ENCODE peak calls at places on chromosome X, in four cellular contexts. One of them, this sample, is unnamed.

GRCh38 chrX:320126-320783 is 1.7 kb upstream of the GTPBP6 start:
- DNase-seq in heart left ventricle: peak; percentile 19
- DNase-seq in lower lobe of right lung: peak; percentile 43
- DNase-seq in esophagus muscularis mucosa: no peak
- DNase-seq in this sample: no peak

GRCh38 chrX:107537815-107538214 is 88.4 kb downstream of the FRMPD3 start:
- DNase-seq in heart left ventricle: no peak
- DNase-seq in lower lobe of right lung: no peak
- DNase-seq in esophagus muscularis mucosa: no peak
- DNase-seq in this sample: no peak

GRCh38 chrX:115053223-115053622 is 35.8 kb upstream of the IL13RA2 start:
- DNase-seq in heart left ventricle: no peak
- DNase-seq in lower lobe of right lung: no peak
- DNase-seq in esophagus muscularis mucosa: no peak
- DNase-seq in this sample: no peak

GRCh38 chrX:154733072-154733425 is 17.8 kb downstream of the GAB3 start:
- DNase-seq in heart left ventricle: no peak
- DNase-seq in lower lobe of right lung: no peak
- DNase-seq in esophagus muscularis mucosa: no peak
- DNase-seq in this sample: no peak

GRCh38 chrX:150919401-150919800 is 20.9 kb upstream of the CD99L2 start:
- DNase-seq in heart left ventricle: no peak
- DNase-seq in lower lobe of right lung: no peak
- DNase-seq in esophagus muscularis mucosa: no peak
- DNase-seq in this sample: no peak

GRCh38 chrX:154599531-154599930 is 14.6 kb downstream of the CTAG1A start:
- DNase-seq in heart left ventricle: no peak
- DNase-seq in lower lobe of right lung: no peak
- DNase-seq in esophagus muscularis mucosa: no peak
- DNase-seq in this sample: no peak

GRCh38 chrX:44621088-44621487 is 78.4 kb upstream of the FUNDC1 start:
- DNase-seq in heart left ventricle: no peak
- DNase-seq in lower lobe of right lung: no peak
- DNase-seq in esophagus muscularis mucosa: no peak
- DNase-seq in this sample: no peak

GRCh38 chrX:7889138-7889537 is 38.1 kb downstream of the PNPLA4 start:
- DNase-seq in heart left ventricle: no peak
- DNase-seq in lower lobe of right lung: no peak
- DNase-seq in esophagus muscularis mucosa: no peak
- DNase-seq in this sample: no peak

DNA sequence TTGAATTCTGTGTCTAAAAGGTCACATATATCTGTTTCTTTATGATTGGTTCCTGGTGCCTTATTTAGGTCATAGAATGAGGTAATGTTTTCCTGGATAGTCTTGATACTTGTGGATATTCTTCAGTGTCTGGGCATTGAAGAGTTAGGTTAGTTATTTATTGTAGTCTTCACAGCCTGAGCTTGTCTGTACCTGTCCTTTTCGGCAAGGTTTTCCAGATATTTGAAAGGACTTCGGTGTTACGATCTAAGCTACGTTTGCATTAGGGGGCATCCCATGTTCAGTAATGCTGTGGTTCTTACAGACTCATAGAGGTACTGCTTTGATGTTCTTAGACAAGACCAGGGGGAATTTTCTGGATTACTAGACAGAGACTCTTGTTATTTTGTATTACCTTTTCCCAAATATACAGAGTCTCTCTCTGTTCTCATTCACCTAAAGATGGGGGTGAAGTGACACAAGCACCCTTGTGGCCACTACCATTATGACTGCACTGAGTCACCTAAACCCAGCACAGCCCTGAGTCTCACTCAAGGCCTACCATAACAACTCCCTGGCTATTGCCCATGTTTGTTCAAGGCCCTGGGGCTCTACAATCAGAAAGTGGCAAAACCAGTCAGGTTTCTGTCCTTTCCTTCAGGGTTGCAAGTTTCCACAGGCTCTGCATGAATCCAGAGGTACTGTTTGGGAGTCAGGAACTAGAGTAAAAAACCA is 30.1 kb upstream of the CYSLTR1 start:
- DNase-seq in heart left ventricle: no peak
- DNase-seq in lower lobe of right lung: no peak
- DNase-seq in esophagus muscularis mucosa: no peak
- DNase-seq in this sample: no peak
- TF ChIP-seq CTCF in heart left ventricle: no peak
- TF ChIP-seq CTCF in lower lobe of right lung: no peak
- TF ChIP-seq CTCF in esophagus muscularis mucosa: no peak
- TF ChIP-seq CTCF in this sample: no peak

DNA sequence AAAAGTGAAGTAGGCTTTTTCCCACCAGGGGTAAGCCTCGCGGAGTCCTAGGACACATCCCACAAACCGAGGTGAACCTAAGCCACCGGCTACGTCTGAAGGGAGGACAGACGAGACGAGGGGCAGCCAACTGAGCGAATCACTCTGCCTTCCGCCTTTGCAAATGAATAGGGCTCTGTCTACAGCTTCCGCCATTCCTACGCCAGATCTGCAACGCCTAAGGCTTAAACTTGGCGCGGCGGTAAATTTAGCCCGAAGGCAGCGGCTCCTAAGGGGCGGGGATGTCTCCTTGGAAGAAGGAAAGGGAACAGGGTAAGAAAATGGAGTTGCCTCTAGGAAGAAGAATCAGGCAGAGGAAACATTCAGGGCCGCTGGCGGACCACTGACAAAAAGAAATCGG is 90.6 kb downstream of the BCOR start:
- DNase-seq in heart left ventricle: no peak
- DNase-seq in lower lobe of right lung: no peak
- DNase-seq in esophagus muscularis mucosa: no peak
- DNase-seq in this sample: no peak
- H3K27me3 ChIP-seq in heart left ventricle: peaks cover 34% of the 10 kb centered on the region
- H3K27me3 ChIP-seq in lower lobe of right lung: no peaks in the 10 kb centered on the region
- H3K27me3 ChIP-seq in esophagus muscularis mucosa: no peaks in the 10 kb centered on the region
- H3K27me3 ChIP-seq in this sample: no peaks in the 10 kb centered on the region

GRCh38 chrX:109709129-109709631 is 23.9 kb downstream of the ACSL4 start:
- DNase-seq in heart left ventricle: no peak
- DNase-seq in lower lobe of right lung: no peak
- DNase-seq in esophagus muscularis mucosa: no peak
- DNase-seq in this sample: no peak
- H3K4me1 ChIP-seq in heart left ventricle: no peaks in the 10 kb centered on the region
- H3K4me1 ChIP-seq in lower lobe of right lung: peaks cover 39% of the 10 kb centered on the region
- H3K4me1 ChIP-seq in esophagus muscularis mucosa: peaks cover 26% of the 10 kb centered on the region
- H3K4me1 ChIP-seq in this sample: peaks cover 22% of the 10 kb centered on the region

DNA sequence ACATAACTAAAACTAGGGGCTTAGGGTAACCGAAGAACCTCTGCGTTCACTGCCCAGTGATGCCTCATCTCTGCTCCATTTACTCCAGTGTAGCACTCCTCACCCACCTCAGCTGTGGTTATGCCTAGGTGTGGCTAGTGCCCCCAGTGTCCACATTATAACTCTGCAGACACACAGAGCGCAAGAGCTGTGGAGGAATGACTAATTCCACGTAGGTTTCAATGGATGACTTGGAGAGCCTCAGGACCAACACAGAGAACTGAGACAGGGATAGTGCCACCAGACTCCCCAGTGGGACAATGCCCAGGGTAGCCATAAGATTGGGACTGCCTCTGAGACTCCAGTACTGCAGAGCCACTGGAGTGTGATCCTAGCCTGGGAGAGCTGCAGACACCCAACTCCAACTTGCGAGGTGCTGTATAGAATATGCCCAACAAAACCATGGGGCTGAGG is 542.4 kb upstream of the DIPK2B start:
- DNase-seq in heart left ventricle: no peak
- DNase-seq in lower lobe of right lung: no peak
- DNase-seq in esophagus muscularis mucosa: no peak
- DNase-seq in this sample: no peak
- TF ChIP-seq CTCF in heart left ventricle: no peak
- TF ChIP-seq CTCF in lower lobe of right lung: no peak
- TF ChIP-seq CTCF in esophagus muscularis mucosa: no peak
- TF ChIP-seq CTCF in this sample: no peak

GRCh38 chrX:122440832-122441231 is 743.2 kb upstream of the GRIA3 start:
- DNase-seq in heart left ventricle: no peak
- DNase-seq in lower lobe of right lung: no peak
- DNase-seq in esophagus muscularis mucosa: no peak
- DNase-seq in this sample: no peak

GRCh38 chrX:122439836-122440235 is 744.2 kb upstream of the GRIA3 start:
- DNase-seq in heart left ventricle: no peak
- DNase-seq in lower lobe of right lung: no peak
- DNase-seq in esophagus muscularis mucosa: no peak
- DNase-seq in this sample: no peak

DNA sequence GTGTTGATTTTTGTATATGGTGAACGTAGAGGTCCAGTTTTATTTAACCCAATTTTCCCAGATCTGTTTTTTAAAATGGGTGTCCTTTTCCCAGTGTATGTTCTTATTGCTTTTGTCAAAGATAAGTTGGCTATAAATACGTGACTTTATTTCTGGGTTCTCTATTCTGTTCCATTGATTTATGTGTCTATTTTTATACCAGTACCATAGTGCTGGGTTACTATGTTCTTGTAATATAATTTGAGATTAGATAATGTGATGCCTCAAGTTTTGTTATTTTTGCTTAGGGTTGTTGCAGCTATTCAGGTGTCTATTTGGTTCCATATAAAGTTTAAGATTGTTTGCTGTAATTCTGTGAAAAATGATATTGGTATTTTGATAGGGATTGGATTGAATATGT is 749.1 kb upstream of the GRIA3 start:
- DNase-seq in heart left ventricle: no peak
- DNase-seq in lower lobe of right lung: no peak
- DNase-seq in esophagus muscularis mucosa: no peak
- DNase-seq in this sample: no peak
- H3K27me3 ChIP-seq in heart left ventricle: no peaks in the 10 kb centered on the region
- H3K27me3 ChIP-seq in lower lobe of right lung: no peaks in the 10 kb centered on the region
- H3K27me3 ChIP-seq in esophagus muscularis mucosa: no peaks in the 10 kb centered on the region
- H3K27me3 ChIP-seq in this sample: no peaks in the 10 kb centered on the region

GRCh38 chrX:24153175-24153795 is 3.8 kb downstream of the ZFX start:
- DNase-seq in heart left ventricle: no peak
- DNase-seq in lower lobe of right lung: no peak
- DNase-seq in esophagus muscularis mucosa: no peak
- DNase-seq in this sample: no peak
- H3K4me1 ChIP-seq in heart left ventricle: no peaks in the 10 kb centered on the region
- H3K4me1 ChIP-seq in lower lobe of right lung: peaks cover 51% of the 10 kb centered on the region
- H3K4me1 ChIP-seq in esophagus muscularis mucosa: peaks cover 70% of the 10 kb centered on the region
- H3K4me1 ChIP-seq in this sample: peaks cover 79% of the 10 kb centered on the region

DNA sequence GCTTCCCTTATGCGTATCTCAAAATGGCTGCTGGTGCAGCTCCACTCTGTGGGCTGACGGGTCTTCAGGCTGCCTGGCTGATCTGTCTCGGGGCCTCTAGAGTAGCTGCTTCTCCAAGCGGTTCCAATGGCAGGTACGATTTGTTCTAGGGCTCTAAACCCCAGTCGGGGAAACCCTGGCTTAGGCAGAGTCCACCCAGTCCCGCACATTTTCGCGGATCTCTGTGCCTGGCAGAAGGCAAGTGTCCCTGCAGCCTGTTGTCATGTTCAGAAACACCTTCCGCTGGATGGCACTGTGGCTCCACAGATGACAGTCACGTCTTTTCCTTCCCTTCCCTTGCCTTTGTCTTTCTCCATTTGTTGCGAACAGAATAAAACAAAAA is 54.4 kb downstream of the NBDY start:
- DNase-seq in heart left ventricle: peak; percentile 84
- DNase-seq in lower lobe of right lung: no peak
- DNase-seq in esophagus muscularis mucosa: no peak
- DNase-seq in this sample: no peak
- TF ChIP-seq CTCF in heart left ventricle: no peak
- TF ChIP-seq CTCF in lower lobe of right lung: no peak
- TF ChIP-seq CTCF in esophagus muscularis mucosa: peak; percentile 30
- TF ChIP-seq CTCF in this sample: peak; percentile 57

GRCh38 chrX:25343060-25343459 is 327.3 kb upstream of the ARX start:
- DNase-seq in heart left ventricle: no peak
- DNase-seq in lower lobe of right lung: no peak
- DNase-seq in esophagus muscularis mucosa: no peak
- DNase-seq in this sample: no peak
- H3K27me3 ChIP-seq in heart left ventricle: no peaks in the 10 kb centered on the region
- H3K27me3 ChIP-seq in lower lobe of right lung: no peaks in the 10 kb centered on the region
- H3K27me3 ChIP-seq in esophagus muscularis mucosa: no peaks in the 10 kb centered on the region
- H3K27me3 ChIP-seq in this sample: no peaks in the 10 kb centered on the region